ENCODE peak calls at places on chromosomes 16 and 17, in nine cellular contexts. C is tibial artery, J is gastrocnemius medialis, L is heart left ventricle, U is PC-9, W is esophagus squamous epithelium, K is H9, S is left lung, G is neural progenitor cell. F is an unnamed sample.

GRCh38 chr17:7589891-7590611 is at the start of gene SOX15:
- DNase-seq in C (no peak), U (peak), S (no peak), G (peak), K (peak), W (no peak), J (no peak), L (no peak), F (no peak)

GRCh38 chr16:3074860-3075545 is 9.6 kb downstream of the IL32 start:
- DNase-seq in S (peak), J (no peak), K (no peak), U (no peak), L (no peak), W (no peak), G (no peak), C (no peak), F (peak)

GRCh38 chr17:4072487-4073157 is 70.2 kb downstream of the ZZEF1 start:
- DNase-seq in S (no peak), J (no peak), K (no peak), C (no peak), U (no peak), L (no peak), G (no peak), W (no peak), F (no peak)

GRCh38 chr16:68520649-68521086 is 18.4 kb upstream of the ZFP90 start:
- DNase-seq in G (peak), J (peak), S (peak), U (peak), K (peak), W (peak), C (peak), L (peak), F (peak)

GRCh38 chr17:63035271-63035670 is 69.2 kb downstream of the TANC2 start:
- DNase-seq in K (no peak), L (no peak), S (no peak), U (no peak), C (no peak), J (no peak), W (no peak), G (no peak), F (no peak)

GRCh38 chr16:78704421-78704820 is 605.0 kb downstream of the WWOX start:
- DNase-seq in K (no peak), S (no peak), G (no peak), W (no peak), U (no peak), C (no peak), L (no peak), J (no peak), F (no peak)

GRCh38 chr17:3843935-3844516 is 2.0 kb downstream of the NCBP3 start:
- DNase-seq in L (no peak), W (no peak), G (peak), K (peak), C (no peak), U (peak), J (no peak), S (no peak), F (peak)

GRCh38 chr17:4124994-4125393 is 17.8 kb downstream of the ZZEF1 start:
- DNase-seq in L (no peak), K (no peak), W (no peak), C (no peak), J (no peak), S (no peak), G (peak), U (no peak), F (no peak)

GRCh38 chr17:83202002-83203000 is 122.9 kb downstream of the METRNL start:
- DNase-seq in U (no peak), J (peak), S (peak), L (peak), K (no peak), C (peak), G (no peak), W (no peak), F (no peak)

GRCh38 chr16:1818873-1819525 is 7.6 kb downstream of the HAGH start:
- DNase-seq in J (no peak), K (no peak), L (no peak), G (no peak), W (no peak), S (no peak), C (no peak), U (no peak), F (no peak)

GRCh38 chr16:86029131-86029741 is 130.3 kb downstream of the IRF8 start:
- DNase-seq in W (no peak), K (no peak), G (no peak), L (peak), C (peak), U (no peak), J (no peak), S (no peak), F (no peak)

GRCh38 chr16:76114681-76115080 is 162.5 kb upstream of the CNTNAP4 start:
- DNase-seq in S (no peak), C (no peak), W (no peak), J (no peak), K (no peak), G (no peak), L (no peak), U (no peak), F (no peak)

GRCh38 chr16:30664616-30665109 is 6.4 kb downstream of the FBRS start:
- DNase-seq in W (no peak), C (no peak), G (no peak), U (no peak), L (no peak), S (no peak), J (no peak), K (no peak), F (no peak)

GRCh38 chr17:57403241-57403640 is 146.9 kb downstream of the MSI2 start:
- DNase-seq in K (no peak), G (no peak), S (no peak), J (no peak), W (no peak), L (no peak), C (no peak), U (no peak), F (no peak)

GRCh38 chr16:74232831-74233465 is 63.7 kb upstream of the PSMD7 start:
- DNase-seq in W (no peak), S (no peak), C (no peak), J (no peak), L (no peak), K (no peak), U (no peak), G (no peak), F (no peak)

GRCh38 chr17:48601528-48602430 is 3.0 kb downstream of the HOXB6 start:
- DNase-seq in G (no peak), K (no peak), U (no peak), L (no peak), S (no peak), W (no peak), J (no peak), C (no peak), F (no peak)

GRCh38 chr17:66975614-66976378 is 11.3 kb downstream of the CACNG4 start:
- DNase-seq in G (peak), S (peak), J (peak), K (peak), W (no peak), L (peak), C (no peak), U (peak), F (no peak)

GRCh38 chr17:1649844-1650409 is at the start of gene RILP:
- DNase-seq in K (peak), W (no peak), J (peak), L (peak), C (peak), G (no peak), S (peak), U (peak), F (peak)

GRCh38 chr16:64950262-64950661 is 171.6 kb downstream of the CDH11 start:
- DNase-seq in G (no peak), L (no peak), C (no peak), W (no peak), S (no peak), J (no peak), U (no peak), K (peak), F (no peak)

GRCh38 chr16:66364959-66365306 is 1.6 kb upstream of the CDH5 start:
- DNase-seq in C (no peak), L (no peak), J (no peak), W (no peak), S (no peak), U (no peak), K (no peak), G (no peak), F (no peak)

GRCh38 chr16:46428108-46429061 is 192.8 kb downstream of the SHCBP1 start:
- DNase-seq in C (peak), U (no peak), K (peak), L (no peak), S (peak), W (no peak), G (no peak), J (no peak), F (no peak)

GRCh38 chr17:77394540-77395295 is 253.9 kb downstream of the SEC14L1 start:
- DNase-seq in U (peak), C (no peak), G (peak), S (no peak), L (no peak), K (no peak), W (no peak), J (peak), F (no peak)

GRCh38 chr16:35411156-35411555 is 1951.7 kb downstream of the TP53TG3F start:
- DNase-seq in K (no peak), L (no peak), J (no peak), W (no peak), G (no peak), U (no peak), C (no peak), S (no peak), F (no peak)

GRCh38 chr16:14364386-14365199 is 265.5 kb downstream of the PARN start:
- DNase-seq in J (no peak), G (peak), K (no peak), C (no peak), U (peak), S (no peak), L (no peak), W (no peak), F (no peak)

GRCh38 chr17:76599699-76600460 is 14.2 kb upstream of the ST6GALNAC2 start:
- DNase-seq in K (no peak), C (no peak), S (no peak), L (no peak), U (no peak), G (no peak), J (no peak), W (no peak), F (no peak)

GRCh38 chr17:75442168-75443103 is 14.0 kb upstream of the TMEM94 start:
- DNase-seq in W (no peak), K (no peak), G (no peak), L (no peak), C (no peak), J (no peak), U (peak), S (no peak), F (no peak)

GRCh38 chr16:88941051-88941932 is 35.7 kb downstream of the CBFA2T3 start:
- DNase-seq in U (peak), L (peak), W (no peak), J (no peak), G (peak), S (peak), K (no peak), C (no peak), F (no peak)

GRCh38 chr16:12815361-12815760 is 11.7 kb upstream of the CPPED1 start:
- DNase-seq in J (no peak), U (no peak), S (no peak), K (no peak), C (no peak), G (no peak), W (no peak), L (no peak), F (no peak)

GRCh38 chr16:49474741-49475140 is 101.1 kb downstream of the C16orf78 start:
- DNase-seq in G (no peak), W (no peak), C (peak), S (peak), K (no peak), L (no peak), U (no peak), J (no peak), F (no peak)

GRCh38 chr16:58027341-58028167 is 2.0 kb downstream of the MMP15 start:
- DNase-seq in C (no peak), K (peak), G (peak), J (no peak), U (peak), L (peak), W (no peak), S (peak), F (no peak)

GRCh38 chr17:61235821-61236197 is 163.8 kb upstream of the TBX2 start:
- DNase-seq in U (no peak), W (no peak), G (peak), C (no peak), S (no peak), L (no peak), K (no peak), J (no peak), F (no peak)

GRCh38 chr17:81435636-81436293 is 40.5 kb downstream of the BAHCC1 start:
- DNase-seq in C (no peak), W (no peak), U (no peak), L (no peak), G (no peak), K (no peak), S (no peak), J (no peak), F (no peak)

GRCh38 chr17:72358465-72358864 is 237.6 kb downstream of the SOX9 start:
- DNase-seq in S (no peak), L (no peak), G (no peak), U (peak), J (no peak), W (no peak), K (no peak), C (no peak), F (no peak)

GRCh38 chr17:58333396-58334207 is 5.0 kb upstream of the TSPOAP1 start:
- DNase-seq in S (no peak), K (no peak), J (no peak), U (no peak), C (no peak), L (no peak), W (no peak), G (no peak), F (no peak)

GRCh38 chr16:79419148-79419547 is 181.4 kb downstream of the MAF start:
- DNase-seq in C (no peak), K (no peak), S (no peak), W (no peak), J (no peak), L (no peak), U (no peak), G (no peak), F (no peak)

GRCh38 chr17:79092567-79092966 is 17.9 kb downstream of the ENGASE start:
- DNase-seq in G (no peak), U (no peak), S (no peak), J (no peak), W (no peak), C (no peak), K (no peak), L (no peak), F (no peak)

GRCh38 chr16:2252806-2253148 is 1.4 kb upstream of the ECI1 start:
- DNase-seq in S (no peak), C (no peak), K (no peak), J (no peak), L (no peak), U (no peak), W (no peak), G (no peak), F (no peak)

GRCh38 chr16:1540556-1540855 is 7.0 kb downstream of the TMEM204 start:
- DNase-seq in U (no peak), G (no peak), C (no peak), L (no peak), W (no peak), S (no peak), K (no peak), J (no peak), F (no peak)

GRCh38 chr17:64418506-64419339 is 28.1 kb upstream of the PECAM1 start:
- DNase-seq in L (no peak), C (no peak), W (no peak), U (no peak), K (no peak), G (peak), S (no peak), J (no peak), F (no peak)

GRCh38 chr17:39629894-39630293 is 3.1 kb downstream of the PPP1R1B start:
- DNase-seq in U (no peak), L (no peak), W (no peak), J (no peak), C (no peak), S (no peak), K (no peak), G (no peak), F (no peak)

GRCh38 chr17:39629494-39629880 is 2.7 kb downstream of the PPP1R1B start:
- DNase-seq in K (no peak), W (no peak), L (no peak), C (no peak), S (no peak), J (no peak), U (no peak), G (no peak), F (no peak)

GRCh38 chr17:39632153-39632941 is 4.6 kb upstream of the STARD3 start:
- DNase-seq in S (no peak), U (no peak), G (no peak), L (no peak), W (no peak), C (no peak), K (no peak), J (no peak), F (no peak)

GRCh38 chr17:39633570-39634183 is 3.3 kb upstream of the STARD3 start:
- DNase-seq in W (no peak), C (no peak), G (no peak), L (no peak), S (no peak), K (no peak), J (no peak), U (no peak), F (no peak)

DNA sequence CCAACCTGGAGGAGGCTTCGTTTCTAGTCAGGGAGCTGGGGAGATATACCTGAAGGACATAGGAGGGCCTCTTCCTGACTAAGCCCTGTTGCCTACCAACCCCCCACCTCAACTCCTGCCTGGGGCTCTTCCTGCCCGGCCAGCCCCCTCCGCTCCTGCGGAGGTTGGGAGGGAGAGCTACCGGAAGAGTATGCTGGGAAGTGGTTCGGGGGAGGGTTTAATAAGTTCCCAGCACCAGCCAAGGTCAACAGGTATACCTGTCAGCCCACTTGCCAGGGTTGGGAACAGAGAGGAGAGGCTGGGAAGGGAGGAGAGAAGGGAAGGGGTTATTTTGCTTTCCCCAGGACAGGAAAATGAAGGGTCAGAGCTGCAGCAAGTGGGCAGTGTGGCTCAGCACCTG is 4.7 kb downstream of the PPP1R1B start:
- DNase-seq in C (no peak), U (peak), W (no peak), L (no peak), G (no peak), K (peak), J (no peak), S (no peak), F (no peak)
- H3K27ac ChIP-seq in C (no peak), U (peak), W (peak), L (no peak), G (no peak), K (no peak), J (no peak), S (no peak), F (no peak)

GRCh38 chr17:45423304-45423703 is 9.4 kb downstream of the ARHGAP27 start:
- DNase-seq in J (no peak), S (no peak), W (no peak), U (no peak), L (no peak), K (no peak), G (no peak), C (no peak), F (no peak)

GRCh38 chr17:45425125-45425983 is 7.3 kb downstream of the ARHGAP27 start:
- DNase-seq in L (peak), C (no peak), K (peak), U (peak), S (peak), J (no peak), G (peak), W (no peak), F (no peak)

GRCh38 chr17:45425984-45426413 is 6.7 kb downstream of the ARHGAP27 start:
- DNase-seq in W (no peak), C (no peak), U (no peak), J (no peak), K (peak), G (no peak), L (no peak), S (peak), F (no peak)

GRCh38 chr17:45424769-45425124 is 7.9 kb downstream of the ARHGAP27 start:
- DNase-seq in W (no peak), C (no peak), S (no peak), K (no peak), U (no peak), G (no peak), J (no peak), L (no peak), F (no peak)

GRCh38 chr17:45423936-45424335 is 8.7 kb downstream of the ARHGAP27 start:
- DNase-seq in J (no peak), W (no peak), K (no peak), L (no peak), C (no peak), U (no peak), G (no peak), S (peak), F (no peak)
- TF ChIP-seq CTCF in J (no peak), W (no peak), K (no peak), L (no peak), C (no peak), U (no peak), G (no peak), S (no peak), F (no peak)

GRCh38 chr16:52466998-52467397 is 79.9 kb downstream of the TOX3 start:
- DNase-seq in C (no peak), G (no peak), K (no peak), U (no peak), L (no peak), W (no peak), J (no peak), S (no peak), F (no peak)
- H3K27ac ChIP-seq in C (no peak), G (no peak), K (no peak), U (no peak), L (no peak), W (no peak), J (no peak), S (no peak), F (no peak)

GRCh38 chr16:19406891-19407491 is 10.7 kb upstream of the TMC5 start:
- DNase-seq in W (no peak), L (no peak), K (no peak), C (no peak), S (no peak), J (no peak), G (no peak), U (no peak), F (no peak)

GRCh38 chr16:19415918-19416317 is 1.8 kb upstream of the TMC5 start:
- DNase-seq in J (no peak), G (no peak), U (peak), S (no peak), K (no peak), L (no peak), W (no peak), C (no peak), F (no peak)

GRCh38 chr16:19411298-19411697 is 6.4 kb upstream of the TMC5 start:
- DNase-seq in K (no peak), J (no peak), G (no peak), U (no peak), W (no peak), C (no peak), S (no peak), L (no peak), F (no peak)

GRCh38 chr16:19415461-19415860 is 2.2 kb upstream of the TMC5 start:
- DNase-seq in K (no peak), J (no peak), G (no peak), S (no peak), U (peak), W (no peak), L (no peak), C (no peak), F (no peak)

GRCh38 chr16:19410435-19411153 is 7.1 kb upstream of the TMC5 start:
- DNase-seq in S (peak), W (no peak), G (peak), U (peak), L (no peak), K (peak), C (no peak), J (no peak), F (no peak)
- TF ChIP-seq CTCF in S (no peak), W (no peak), G (peak), U (peak), L (no peak), K (peak), C (no peak), J (no peak), F (no peak)

GRCh38 chr16:4892356-4893102 is 44.4 kb downstream of the PPL start:
- DNase-seq in U (no peak), G (no peak), C (no peak), J (no peak), W (no peak), L (peak), K (no peak), S (peak), F (no peak)
- H3K27ac ChIP-seq in U (no peak), G (peak), C (no peak), J (no peak), W (no peak), L (peak), K (no peak), S (no peak), F (no peak)

DNA sequence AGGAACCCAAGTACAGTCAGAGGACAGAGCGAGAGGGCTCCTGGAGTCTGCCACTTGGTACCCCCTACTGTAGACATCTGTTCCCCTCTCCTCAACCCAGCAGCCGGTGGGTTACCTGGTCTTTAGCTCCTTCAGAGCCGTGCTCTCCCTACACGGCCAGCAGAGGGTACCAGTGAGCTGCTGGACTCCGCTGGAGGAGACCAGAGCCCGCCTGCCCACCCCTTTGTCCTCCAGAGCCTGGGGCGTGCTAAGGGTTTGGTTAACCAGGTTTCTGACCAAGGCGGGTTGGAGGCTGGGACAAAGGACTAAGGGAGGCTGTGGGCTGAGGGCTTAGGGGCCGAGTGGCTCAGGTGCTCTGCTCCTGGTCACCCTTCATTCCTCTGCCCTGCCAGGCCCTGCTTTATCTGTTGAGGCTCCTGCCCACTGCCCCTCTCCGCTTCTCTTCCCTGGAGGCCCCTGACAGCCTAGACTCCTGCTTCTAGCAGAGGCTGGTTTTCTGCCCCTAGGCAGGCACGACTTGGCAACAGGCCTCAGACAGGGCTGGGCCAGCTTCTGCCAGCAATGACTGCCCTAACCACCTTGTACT is 2.7 kb upstream of the HSD11B2 start:
- DNase-seq in L (peak), S (peak), W (no peak), C (no peak), G (peak), J (no peak), U (peak), K (peak), F (peak)
- TF ChIP-seq CTCF in L (peak), S (peak), W (peak), C (peak), G (peak), J (peak), U (peak), K (peak), F (peak)